ENCODE peak calls at places on chromosomes 2 and 18, in ten cellular contexts. K, Q, I, L, G, A, O, W, M and U are unnamed samples.

GRCh38 chr2:164890533-164890932 is 48.9 kb upstream of the COBLL1 start:
- DNase-seq in K (no peak), Q (no peak), I (no peak), L (no peak), G (peak; percentile 85), A (no peak), O (no peak), W (no peak), M (peak; percentile 35), U (no peak)

GRCh38 chr2:224847961-224848850 is 132.0 kb upstream of the CCDC195 start:
- DNase-seq in K (no peak), Q (no peak), I (no peak), L (peak; percentile 88), G (no peak), A (peak; percentile 21), O (no peak), W (no peak), M (peak; percentile 75), U (peak; percentile 25)

GRCh38 chr2:119475225-119475856 is 43.7 kb downstream of the TMEM37 start:
- DNase-seq in K (no peak), Q (no peak), I (no peak), L (peak; percentile 70), G (no peak), A (no peak), O (peak; percentile 27), W (peak; percentile 21), M (no peak), U (no peak)

GRCh38 chr2:197209742-197210408 is 100.7 kb downstream of the ANKRD44 start:
- DNase-seq in K (no peak), Q (no peak), I (no peak), L (no peak), G (peak; percentile 20), A (no peak), O (no peak), W (no peak), M (no peak), U (no peak)

GRCh38 chr2:20021405-20022009 is 9.0 kb upstream of the MATN3 start:
- DNase-seq in K (no peak), Q (no peak), I (no peak), L (no peak), G (no peak), A (no peak), O (no peak), W (no peak), M (no peak), U (no peak)

GRCh38 chr2:203501870-203502269 is 33.2 kb downstream of the RAPH1 start:
- DNase-seq in K (no peak), Q (no peak), I (no peak), L (no peak), G (no peak), A (no peak), O (no peak), W (no peak), M (no peak), U (no peak)

GRCh38 chr2:136072616-136073015 is 45.3 kb downstream of the CXCR4 start:
- DNase-seq in K (peak; percentile 61), Q (no peak), I (no peak), L (no peak), G (no peak), A (no peak), O (no peak), W (no peak), M (no peak), U (peak; percentile 55)

GRCh38 chr18:37006742-37007141 is 177.8 kb downstream of the KIAA1328 start:
- DNase-seq in K (no peak), Q (no peak), I (no peak), L (no peak), G (no peak), A (no peak), O (no peak), W (no peak), M (no peak), U (no peak)

GRCh38 chr2:54366487-54367280 is 89.4 kb upstream of the SPTBN1 start:
- DNase-seq in K (no peak), Q (no peak), I (no peak), L (no peak), G (no peak), A (no peak), O (no peak), W (no peak), M (peak; percentile 12), U (no peak)

DNA sequence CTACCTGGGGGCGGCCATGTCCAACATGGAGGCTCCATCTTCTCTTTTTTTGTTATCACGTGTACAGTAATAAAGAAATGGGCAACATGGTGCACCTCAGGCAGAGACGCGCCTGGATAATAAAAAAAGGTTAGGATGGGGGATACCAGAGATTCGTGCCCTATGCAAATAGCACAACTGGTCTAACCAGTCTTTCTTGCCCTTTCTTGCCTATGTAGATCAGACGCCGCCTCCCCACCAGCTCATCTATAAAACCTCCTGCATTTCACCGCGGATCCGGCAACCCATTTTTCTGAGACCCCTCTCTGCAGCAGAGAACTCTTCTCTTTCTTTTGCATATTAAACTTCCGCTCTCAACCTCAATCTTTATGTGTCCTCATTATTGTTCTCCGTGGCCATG is 68.7 kb downstream of the MYL12B start:
- DNase-seq in K (no peak), Q (no peak), I (no peak), L (no peak), G (no peak), A (no peak), O (no peak), W (no peak), M (no peak), U (no peak)
- TF ChIP-seq POLR2A in K (no peak), Q (no peak), I (no peak), L (no peak), G (no peak), A (no peak), O (no peak), W (no peak), M (no peak), U (no peak)

GRCh38 chr2:74131901-74132300 is 15.8 kb downstream of the BOLA3 start:
- DNase-seq in K (no peak), Q (no peak), I (no peak), L (no peak), G (peak; percentile 89), A (no peak), O (no peak), W (no peak), M (no peak), U (no peak)
- TF ChIP-seq POLR2A in K (no peak), Q (no peak), I (no peak), L (no peak), G (no peak), A (no peak), O (no peak), W (no peak), M (no peak), U (no peak)

GRCh38 chr2:190835303-190835930 is 45.2 kb upstream of the GLS start:
- DNase-seq in K (no peak), Q (peak; percentile 24), I (peak; percentile 62), L (no peak), G (no peak), A (no peak), O (no peak), W (no peak), M (peak; percentile 89), U (peak; percentile 36)
- TF ChIP-seq POLR2A in K (no peak), Q (no peak), I (no peak), L (no peak), G (no peak), A (no peak), O (no peak), W (no peak), M (no peak), U (no peak)

GRCh38 chr18:35267161-35267651 is 22.8 kb downstream of the ZSCAN30 start:
- DNase-seq in K (peak; percentile 89), Q (peak; percentile 67), I (peak; percentile 78), L (peak; percentile 95), G (peak; percentile 84), A (peak; percentile 73), O (no peak), W (peak; percentile 80), M (no peak), U (peak; percentile 81)
- TF ChIP-seq POLR2A in K (no peak), Q (peak; percentile 29), I (peak; percentile 50), L (no peak), G (peak; percentile 48), A (peak; percentile 74), O (no peak), W (no peak), M (no peak), U (peak; percentile 56)

GRCh38 chr2:70087703-70088507 is 628 bp downstream of the PCBP1 start:
- DNase-seq in K (peak; percentile 73), Q (peak; percentile 68), I (peak; percentile 43), L (peak; percentile 92), G (peak; percentile 88), A (peak; percentile 77), O (no peak), W (peak; percentile 61), M (peak; percentile 58), U (peak; percentile 41)
- TF ChIP-seq POLR2A in K (peak; percentile 64), Q (no peak), I (no peak), L (no peak), G (peak; percentile 76), A (peak; percentile 73), O (peak; percentile 25), W (no peak), M (peak; percentile 21), U (no peak)